ENCODE peak calls at places on chromosomes 5 and 9, in four cellular contexts. T, M, X and J are unnamed samples.

GRCh38 chr9:27358007-27358406 is 61.1 kb upstream of the EQTN start:
- DNase-seq in X (no peak), T (no peak), M (no peak), J (no peak)

GRCh38 chr9:86494644-86495081 is 140.5 kb upstream of the TUT7 start:
- DNase-seq in T (no peak), X (no peak), M (no peak), J (peak; percentile 51)

GRCh38 chr9:19689324-19690087 is 99.3 kb downstream of the SLC24A2 start:
- DNase-seq in M (no peak), T (no peak), X (no peak), J (no peak)

GRCh38 chr5:58012103-58012502 is 447.8 kb downstream of the PLK2 start:
- DNase-seq in M (no peak), T (no peak), X (no peak), J (no peak)

GRCh38 chr9:70406446-70406862 is 8.0 kb downstream of the KLF9 start:
- DNase-seq in T (no peak), M (no peak), X (no peak), J (no peak)

GRCh38 chr5:329106-329757 is 7.7 kb downstream of the AHRR start:
- DNase-seq in M (no peak), T (no peak), X (no peak), J (no peak)

GRCh38 chr5:154898210-154898609 is 39.8 kb downstream of the CNOT8 start:
- DNase-seq in T (no peak), X (no peak), M (no peak), J (no peak)

GRCh38 chr9:126198854-126199253 is 127.8 kb upstream of the MVB12B start:
- DNase-seq in M (no peak), T (no peak), X (no peak), J (no peak)

GRCh38 chr5:172659909-172660628 is 19.0 kb downstream of the NEURL1B start:
- DNase-seq in X (no peak), T (peak; percentile 78), M (peak; percentile 30), J (no peak)

GRCh38 chr5:170278611-170279500 is 18.7 kb downstream of the LCP2 start:
- DNase-seq in X (no peak), M (peak; percentile 26), T (no peak), J (no peak)

GRCh38 chr5:39517800-39518199 is 93.0 kb upstream of the DAB2 start:
- DNase-seq in X (no peak), T (no peak), M (no peak), J (no peak)

GRCh38 chr5:82225525-82226172 is 52.5 kb downstream of the RPS23 start:
- DNase-seq in M (peak; percentile 73), T (peak; percentile 50), X (peak; percentile 46), J (peak; percentile 61)

GRCh38 chr5:132451387-132451786 is 39.2 kb downstream of the IRF1 start:
- DNase-seq in T (no peak), M (no peak), X (no peak), J (no peak)

GRCh38 chr5:32087086-32088082 is 86.7 kb downstream of the GOLPH3 start:
- DNase-seq in X (no peak), T (no peak), M (no peak), J (no peak)

GRCh38 chr5:10724799-10725507 is 36.1 kb downstream of the DAP start:
- DNase-seq in T (no peak), X (peak; percentile 75), M (peak; percentile 24), J (no peak)

GRCh38 chr5:134552301-134552700 is 26.8 kb downstream of the JADE2 start:
- DNase-seq in M (no peak), T (no peak), X (no peak), J (no peak)

GRCh38 chr9:134551657-134552348 is 89.8 kb upstream of the COL5A1 start:
- DNase-seq in T (no peak), M (no peak), X (no peak), J (no peak)

GRCh38 chr5:68648944-68649874 is 433.7 kb downstream of the PIK3R1 start:
- DNase-seq in X (no peak), M (no peak), T (no peak), J (no peak)

GRCh38 chr9:122239722-122240121 is 11.0 kb upstream of the LHX6 start:
- DNase-seq in X (no peak), T (no peak), M (no peak), J (no peak)

GRCh38 chr5:115815693-115816225 is 700 bp downstream of the CDO1 start:
- DNase-seq in T (no peak), X (no peak), M (peak; percentile 39), J (no peak)

GRCh38 chr5:169471021-169471420 is 112.6 kb upstream of the SPDL1 start:
- DNase-seq in T (no peak), M (no peak), X (no peak), J (no peak)

GRCh38 chr5:179819296-179820126 is 1.2 kb upstream of the SQSTM1 start:
- DNase-seq in T (peak; percentile 69), X (no peak), M (peak; percentile 70), J (no peak)

GRCh38 chr5:88509403-88509802 is 240.8 kb upstream of the TMEM161B start:
- DNase-seq in M (no peak), T (no peak), X (no peak), J (no peak)

GRCh38 chr9:114397848-114398605 is 10.2 kb upstream of the AKNA start:
- DNase-seq in X (peak; percentile 76), M (peak; percentile 98), T (peak; percentile 90), J (peak; percentile 62)

GRCh38 chr5:20610650-20611049 is 622.6 kb upstream of the CDH18 start:
- DNase-seq in M (no peak), X (no peak), T (peak; percentile 83), J (no peak)

GRCh38 chr9:2916382-2916985 is 72.6 kb upstream of the PUM3 start:
- DNase-seq in T (no peak), M (no peak), X (no peak), J (no peak)

GRCh38 chr9:132743886-132744544 is 73.8 kb downstream of the GTF3C4 start:
- DNase-seq in T (no peak), M (no peak), X (no peak), J (no peak)

GRCh38 chr5:92552206-92553160 is 1028.5 kb downstream of the NR2F1-AS1 start:
- DNase-seq in X (peak; percentile 89), T (peak; percentile 36), M (no peak), J (peak; percentile 98)

GRCh38 chr5:179879003-179879689 is 20.5 kb upstream of the MRNIP start:
- DNase-seq in M (no peak), T (no peak), X (no peak), J (no peak)

GRCh38 chr5:15683332-15683731 is 183.4 kb downstream of the FBXL7 start:
- DNase-seq in T (peak; percentile 21), M (peak; percentile 73), X (no peak), J (no peak)

GRCh38 chr5:10839916-10840599 is 79.0 kb upstream of the DAP start:
- DNase-seq in T (no peak), X (no peak), M (no peak), J (no peak)

GRCh38 chr5:137195483-137195882 is 303.6 kb downstream of the SPOCK1 start:
- DNase-seq in X (no peak), T (no peak), M (no peak), J (no peak)

GRCh38 chr5:132143148-132143547 is 69.6 kb downstream of the CSF2 start:
- DNase-seq in X (no peak), T (no peak), M (no peak), J (no peak)

GRCh38 chr5:139915834-139916233 is 120.2 kb downstream of the PSD2 start:
- DNase-seq in T (no peak), X (no peak), M (no peak), J (no peak)

GRCh38 chr5:19975795-19976194 is 12.2 kb downstream of the CDH18 start:
- DNase-seq in X (no peak), T (no peak), M (no peak), J (no peak)